ENCODE peak calls at places on chromosome 7, in five cellular contexts. P is neuronal stem cell, E is mesenchymal stem cell, I is trophoblast cell, N is H1. G is an unnamed sample.

GRCh38 chr7:128119036-128119435 is 87.8 kb upstream of the LRRC4 start:
- DNase-seq in P (no peak), E (no peak), I (no peak), N (no peak), G (no peak)

GRCh38 chr7:38393874-38394273 is 120.4 kb upstream of the TARP start:
- DNase-seq in P (no peak), E (no peak), I (no peak), N (no peak), G (no peak)

GRCh38 chr7:84510501-84510900 is 315.9 kb upstream of the SEMA3A start:
- DNase-seq in P (no peak), E (peak; percentile 46), I (no peak), N (no peak), G (no peak)

GRCh38 chr7:107989618-107990373 is 13.2 kb downstream of the LAMB1 start:
- DNase-seq in P (no peak), E (peak; percentile 75), I (no peak), N (no peak), G (no peak)

GRCh38 chr7:150322114-150322832 is 882 bp upstream of the LRRC61 start:
- DNase-seq in P (no peak), E (no peak), I (no peak), N (no peak), G (no peak)

GRCh38 chr7:31791881-31792280 is 104.9 kb downstream of the PPP1R17 start:
- DNase-seq in P (no peak), E (peak; percentile 70), I (no peak), N (no peak), G (no peak)

GRCh38 chr7:22549667-22550513 is 49.9 kb upstream of the STEAP1B start:
- DNase-seq in P (peak; percentile 40), E (peak; percentile 16), I (peak; percentile 40), N (peak; percentile 86), G (peak; percentile 95)

GRCh38 chr7:112103246-112103645 is 103.0 kb downstream of the DOCK4 start:
- DNase-seq in P (no peak), E (peak; percentile 44), I (no peak), N (no peak), G (no peak)

GRCh38 chr7:24709585-24710360 is 47.5 kb downstream of the GSDME start:
- DNase-seq in P (no peak), E (no peak), I (no peak), N (peak; percentile 40), G (no peak)

GRCh38 chr7:132757778-132758177 is 181.5 kb upstream of the PLXNA4 start:
- DNase-seq in P (no peak), E (no peak), I (no peak), N (no peak), G (no peak)

GRCh38 chr7:121336579-121336978 is 7.8 kb downstream of the WNT16 start:
- DNase-seq in P (no peak), E (no peak), I (no peak), N (no peak), G (no peak)

GRCh38 chr7:81301815-81302214 is 383.0 kb upstream of the SEMA3C start:
- DNase-seq in P (no peak), E (no peak), I (no peak), N (no peak), G (no peak)

GRCh38 chr7:98321301-98321700 is 39.8 kb downstream of the BRI3 start:
- DNase-seq in P (no peak), E (no peak), I (no peak), N (no peak), G (no peak)

GRCh38 chr7:44980393-44981034 is 1.7 kb upstream of the MYO1G start:
- DNase-seq in P (no peak), E (peak; percentile 47), I (peak; percentile 55), N (peak; percentile 42), G (no peak)

GRCh38 chr7:73892003-73892975 is 31.3 kb downstream of the TMEM270 start:
- DNase-seq in P (no peak), E (no peak), I (no peak), N (no peak), G (no peak)

GRCh38 chr7:30146127-30146612 is 11.4 kb downstream of the MTURN start:
- DNase-seq in P (no peak), E (peak; percentile 25), I (no peak), N (no peak), G (no peak)

GRCh38 chr7:107610353-107610752 is 30.3 kb downstream of the BCAP29 start:
- DNase-seq in P (no peak), E (no peak), I (no peak), N (no peak), G (no peak)

GRCh38 chr7:108097703-108098102 is 32.5 kb downstream of the LAMB4 start:
- DNase-seq in P (no peak), E (no peak), I (peak; percentile 40), N (no peak), G (no peak)

GRCh38 chr7:107091306-107091705 is 46.8 kb downstream of the PRKAR2B start:
- DNase-seq in P (no peak), E (no peak), I (no peak), N (no peak), G (no peak)

GRCh38 chr7:151060416-151061234 is 1.2 kb downstream of the SLC4A2 start:
- DNase-seq in P (peak; percentile 63), E (peak; percentile 49), I (no peak), N (no peak), G (no peak)

DNA sequence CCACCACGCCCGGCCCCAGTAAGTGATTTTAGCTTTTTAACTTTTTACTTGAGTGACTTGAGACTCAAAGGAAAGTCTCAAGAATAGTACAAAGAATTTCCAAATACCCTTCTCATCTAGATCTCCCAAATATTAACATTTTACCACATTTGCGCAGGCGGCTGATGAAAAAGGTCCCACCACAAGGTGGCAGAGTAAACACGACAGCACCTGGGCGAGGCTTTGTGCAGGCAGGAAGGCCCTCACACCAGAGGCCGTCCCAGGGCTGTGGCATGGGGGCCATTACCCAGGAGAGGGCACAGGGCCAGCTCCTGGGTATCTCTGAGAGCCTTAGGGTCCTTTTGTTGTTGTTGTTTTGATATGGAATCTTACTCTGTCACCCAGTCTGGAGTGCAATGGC is 50.0 kb upstream of the WIPI2 start:
- DNase-seq in P (peak; percentile 3), E (peak; percentile 5), I (peak; percentile 26), N (peak; percentile 69), G (peak; percentile 72)
- H2BK12ac ChIP-seq in P (no peak overlapping the region), E (no peak overlapping the region), I (no peak overlapping the region), N (no peak overlapping the region), G (no peak overlapping the region)

DNA sequence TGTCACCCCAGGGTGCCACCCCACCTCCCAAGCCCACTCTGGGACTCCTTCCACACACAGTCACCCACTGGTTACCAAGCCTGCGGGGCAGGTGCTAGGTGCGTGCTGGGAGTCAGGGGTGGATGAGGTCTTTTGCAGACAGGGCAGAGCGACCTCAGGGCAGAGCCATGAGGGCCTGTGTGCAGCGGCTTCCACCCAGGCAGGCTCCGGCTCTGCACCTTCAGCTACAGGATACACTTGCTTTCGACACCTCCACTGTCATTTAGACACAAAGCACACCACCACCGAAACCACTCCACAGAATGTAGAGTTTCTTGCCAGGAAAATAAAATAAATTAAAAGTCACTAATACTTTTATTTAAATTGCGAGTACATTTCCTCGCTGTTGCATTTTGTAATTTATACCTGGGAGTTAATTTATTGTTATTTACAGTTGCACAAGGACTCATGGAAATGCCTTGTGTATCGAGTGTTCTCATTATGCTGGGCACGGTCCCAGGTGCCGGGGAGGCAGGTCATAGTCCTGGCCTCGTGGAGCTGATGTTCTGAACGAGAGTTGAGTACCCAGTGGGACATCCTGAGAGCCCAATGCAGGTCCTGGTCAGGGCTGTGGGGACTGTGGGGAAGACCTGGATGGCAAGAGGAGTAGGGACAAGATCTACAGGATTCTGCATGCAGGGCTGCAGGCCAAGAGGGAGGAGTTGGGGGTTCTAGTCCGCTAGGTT is 127.8 kb downstream of the CUX1 start:
- DNase-seq in P (no peak), E (no peak), I (no peak), N (no peak), G (no peak)
- H2BK5ac ChIP-seq in P (no peak overlapping the region), E (no peak overlapping the region), I (no peak overlapping the region), N (peak overlapping the region; percentile 80), G (no peak overlapping the region)

DNA sequence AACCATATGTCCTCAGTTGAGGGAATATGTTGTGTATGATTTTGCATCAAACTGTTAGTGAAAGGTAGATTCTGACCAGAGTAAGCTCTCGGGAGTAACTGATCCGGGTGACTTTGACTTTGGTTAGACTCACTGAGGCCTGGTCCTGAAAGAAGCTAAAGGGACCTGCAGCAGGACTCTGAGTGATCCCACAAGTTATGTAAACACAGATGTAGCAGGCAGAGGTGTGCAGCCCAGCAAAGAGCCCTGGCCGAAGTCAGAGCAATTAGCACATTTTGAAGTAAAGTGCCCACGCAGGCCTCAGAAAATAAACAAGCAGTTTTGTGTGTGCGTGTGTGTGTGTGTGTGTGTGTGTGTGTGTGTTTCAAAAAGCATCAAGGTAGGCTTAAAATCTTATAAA is 245.6 kb upstream of the FERD3L start:
- DNase-seq in P (no peak), E (peak; percentile 25), I (no peak), N (no peak), G (no peak)
- H2BK120ac ChIP-seq in P (no peak overlapping the region), E (no peak overlapping the region), I (no peak overlapping the region), N (no peak overlapping the region), G (no peak overlapping the region)

GRCh38 chr7:35971133-35971995 is 170.5 kb downstream of the SEPTIN7 start:
- DNase-seq in P (no peak), E (no peak), I (no peak), N (no peak), G (no peak)
- H2BK12ac ChIP-seq in P (no peak overlapping the region), E (no peak overlapping the region), I (no peak overlapping the region), N (no peak overlapping the region), G (no peak overlapping the region)

GRCh38 chr7:27662490-27663205 is at the start of gene HIBADH:
- DNase-seq in P (peak; percentile 97), E (peak; percentile 100), I (peak; percentile 100), N (peak; percentile 93), G (peak; percentile 99)
- H2BK5ac ChIP-seq in P (peak within 1 kb of the TSS; percentile 68), E (peak within 1 kb of the TSS; percentile 76), I (peak within 1 kb of the TSS; percentile 77), N (peak within 1 kb of the TSS; percentile 90), G (no peak within 1 kb of the TSS)

GRCh38 chr7:2354173-2355078 is at the start of gene EIF3B:
- DNase-seq in P (peak; percentile 98), E (peak; percentile 97), I (peak; percentile 76), N (peak; percentile 87), G (peak; percentile 87)
- H2BK120ac ChIP-seq in P (peak within 1 kb of the TSS; percentile 84), E (peak within 1 kb of the TSS; percentile 96), I (peak within 1 kb of the TSS; percentile 99), N (peak within 1 kb of the TSS; percentile 98), G (peak within 1 kb of the TSS; percentile 100)

GRCh38 chr7:20894806-20895205 is 108.1 kb upstream of the SP8 start:
- DNase-seq in P (no peak), E (peak; percentile 48), I (no peak), N (no peak), G (no peak)

GRCh38 chr7:20895563-20895962 is 108.9 kb upstream of the SP8 start:
- DNase-seq in P (no peak), E (peak; percentile 58), I (no peak), N (no peak), G (no peak)

GRCh38 chr7:20892776-20893175 is 106.1 kb upstream of the SP8 start:
- DNase-seq in P (no peak), E (no peak), I (no peak), N (no peak), G (no peak)

DNA sequence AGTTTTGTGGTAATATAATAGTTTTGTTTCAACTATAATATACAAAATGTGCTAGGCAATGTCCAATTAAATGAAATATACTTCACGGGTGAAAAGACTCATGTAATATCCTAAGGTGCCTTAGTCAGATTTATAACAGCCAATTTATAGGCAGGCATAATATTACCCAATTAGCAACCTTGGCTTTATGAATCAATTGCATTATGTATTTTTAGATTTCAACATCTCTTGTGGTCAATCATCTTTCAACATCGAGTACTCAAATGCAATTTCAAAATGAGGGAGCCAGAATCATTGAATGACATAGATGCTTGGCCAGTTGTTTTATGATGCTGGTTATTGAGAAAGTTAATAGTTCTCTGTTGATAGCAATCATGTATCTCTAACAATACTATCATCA is 110.3 kb upstream of the SP8 start:
- DNase-seq in P (no peak), E (no peak), I (no peak), N (no peak), G (no peak)
- H2BK12ac ChIP-seq in P (no peak overlapping the region), E (no peak overlapping the region), I (no peak overlapping the region), N (no peak overlapping the region), G (no peak overlapping the region)

GRCh38 chr7:17054206-17054605 is 172.4 kb upstream of the AGR3 start:
- DNase-seq in P (no peak), E (no peak), I (no peak), N (no peak), G (no peak)
- H2BK5ac ChIP-seq in P (no peak overlapping the region), E (no peak overlapping the region), I (no peak overlapping the region), N (no peak overlapping the region), G (no peak overlapping the region)

G was measured in H9.